ENCODE peak calls at places on chromosomes 12 and 14, in nine cellular contexts. N is uterus, D is A549, O is stomach, L is heart right ventricle, G is SJSA1, I is right lobe of liver, K is tibial artery, U is mesendoderm. E is an unnamed sample. For H3K4me1, the result is how much of the 10 kb centered on the place peaks cover.

GRCh38 chr12:18320036-18320617 is 58.8 kb downstream of the PIK3C2G start:
- DNase-seq in N (no peak), D (peak), O (no peak), L (no peak), G (peak), I (no peak), K (no peak), U (peak), E (no peak)

GRCh38 chr14:50452979-50453705 is 56.5 kb upstream of the CDKL1 start:
- DNase-seq in N (no peak), D (no peak), O (no peak), L (no peak), G (no peak), I (no peak), K (no peak), U (peak), E (no peak)

GRCh38 chr14:59427653-59428578 is 37.3 kb downstream of the GPR135 start:
- DNase-seq in N (peak), D (no peak), O (no peak), L (peak), G (no peak), I (no peak), K (peak), U (no peak), E (no peak)

GRCh38 chr12:132840536-132840935 is 11.9 kb upstream of the GOLGA3 start:
- DNase-seq in N (no peak), D (no peak), O (no peak), L (no peak), G (no peak), I (no peak), K (no peak), U (no peak), E (no peak)

GRCh38 chr12:108594-108993 is 42.0 kb downstream of the IQSEC3 start:
- DNase-seq in N (no peak), D (no peak), O (peak), L (peak), G (no peak), I (peak), K (no peak), U (no peak), E (no peak)

GRCh38 chr14:21505009-21505553 is 6.1 kb downstream of the METTL3 start:
- DNase-seq in N (no peak), D (no peak), O (no peak), L (no peak), G (no peak), I (no peak), K (no peak), U (no peak), E (no peak)

GRCh38 chr12:6090786-6091185 is 33.7 kb downstream of the VWF start:
- DNase-seq in N (peak), D (no peak), O (no peak), L (peak), G (no peak), I (peak), K (peak), U (no peak), E (no peak)

GRCh38 chr14:78946949-78947348 is 776.8 kb downstream of the NRXN3 start:
- DNase-seq in N (no peak), D (no peak), O (no peak), L (no peak), G (no peak), I (no peak), K (no peak), U (peak), E (no peak)

GRCh38 chr14:28142400-28143015 is 624.1 kb upstream of the FOXG1 start:
- DNase-seq in N (no peak), D (peak), O (no peak), L (no peak), G (no peak), I (no peak), K (no peak), U (peak), E (no peak)

GRCh38 chr14:54730156-54730961 is 163.4 kb downstream of the SAMD4A start:
- DNase-seq in N (peak), D (peak), O (no peak), L (no peak), G (no peak), I (no peak), K (no peak), U (no peak), E (no peak)

GRCh38 chr12:108752387-108752786 is 21.1 kb upstream of the CORO1C start:
- DNase-seq in N (peak), D (no peak), O (no peak), L (no peak), G (no peak), I (no peak), K (no peak), U (no peak), E (no peak)

GRCh38 chr14:21300892-21301291 is 21.0 kb downstream of the RPGRIP1 start:
- DNase-seq in N (no peak), D (no peak), O (peak), L (peak), G (no peak), I (no peak), K (no peak), U (peak), E (no peak)

GRCh38 chr12:6606331-6607131 is 648 bp downstream of the CHD4 start:
- DNase-seq in N (peak), D (peak), O (peak), L (peak), G (peak), I (peak), K (peak), U (peak), E (peak)

GRCh38 chr12:41061189-41061588 is 126.9 kb upstream of the PDZRN4 start:
- DNase-seq in N (no peak), D (no peak), O (no peak), L (no peak), G (no peak), I (peak), K (no peak), U (peak), E (no peak)

GRCh38 chr12:71129364-71129763 is 28.4 kb downstream of the TSPAN8 start:
- DNase-seq in N (no peak), D (no peak), O (no peak), L (no peak), G (no peak), I (no peak), K (no peak), U (no peak), E (no peak)

GRCh38 chr12:119843100-119843499 is 34.0 kb downstream of the CIT start:
- DNase-seq in N (no peak), D (no peak), O (no peak), L (no peak), G (no peak), I (no peak), K (no peak), U (no peak), E (no peak)

GRCh38 chr14:34792593-34792992 is 78.2 kb upstream of the CFL2 start:
- DNase-seq in N (no peak), D (no peak), O (no peak), L (no peak), G (no peak), I (no peak), K (no peak), U (no peak), E (no peak)

GRCh38 chr12:3130053-3130805 is 53.0 kb downstream of the TSPAN9 start:
- DNase-seq in N (no peak), D (no peak), O (no peak), L (no peak), G (no peak), I (peak), K (no peak), U (no peak), E (no peak)

GRCh38 chr12:56626691-56627090 is 3.4 kb downstream of the BAZ2A start:
- DNase-seq in N (no peak), D (no peak), O (no peak), L (no peak), G (no peak), I (no peak), K (no peak), U (no peak), E (no peak)

GRCh38 chr12:56616924-56617323 is 13.2 kb downstream of the BAZ2A start:
- DNase-seq in N (no peak), D (no peak), O (no peak), L (no peak), G (no peak), I (no peak), K (no peak), U (no peak), E (no peak)

GRCh38 chr12:56622535-56622934 is 7.6 kb downstream of the BAZ2A start:
- DNase-seq in N (no peak), D (no peak), O (no peak), L (no peak), G (no peak), I (no peak), K (no peak), U (no peak), E (no peak)
- H3K4me1 ChIP-seq in N (under half), D (under half), O (half or more), L (half or more), G (under half), I (under half), K (half or more), U (under half), E (half or more)

GRCh38 chr12:9111525-9111924 is 4.2 kb downstream of the A2M start:
- DNase-seq in N (no peak), D (no peak), O (no peak), L (no peak), G (no peak), I (no peak), K (no peak), U (no peak), E (no peak)

GRCh38 chr12:9113296-9113986 is 2.3 kb downstream of the A2M start:
- DNase-seq in N (no peak), D (no peak), O (no peak), L (no peak), G (no peak), I (no peak), K (no peak), U (no peak), E (no peak)

GRCh38 chr12:9109737-9110491 is 5.8 kb downstream of the A2M start:
- DNase-seq in N (no peak), D (no peak), O (no peak), L (no peak), G (no peak), I (no peak), K (no peak), U (no peak), E (no peak)

GRCh38 chr12:9113987-9114309 is 1.8 kb downstream of the A2M start:
- DNase-seq in N (no peak), D (no peak), O (no peak), L (no peak), G (no peak), I (no peak), K (no peak), U (no peak), E (no peak)

GRCh38 chr12:9112076-9112853 is 3.5 kb downstream of the A2M start:
- DNase-seq in N (no peak), D (no peak), O (no peak), L (no peak), G (no peak), I (no peak), K (no peak), U (no peak), E (no peak)
- H3K4me3 ChIP-seq in N (no peak), D (no peak), O (no peak), L (no peak), G (no peak), I (no peak), K (peak), U (no peak), E (no peak)

GRCh38 chr14:68589447-68590232 is 203.2 kb downstream of the ZFP36L1 start:
- DNase-seq in N (peak), D (no peak), O (no peak), L (peak), G (no peak), I (no peak), K (peak), U (no peak), E (no peak)

GRCh38 chr14:68592948-68593347 is 199.9 kb downstream of the ZFP36L1 start:
- DNase-seq in N (no peak), D (no peak), O (no peak), L (no peak), G (no peak), I (peak), K (no peak), U (no peak), E (no peak)

GRCh38 chr14:68591786-68592185 is 201.1 kb downstream of the ZFP36L1 start:
- DNase-seq in N (no peak), D (no peak), O (no peak), L (no peak), G (no peak), I (peak), K (no peak), U (no peak), E (no peak)

GRCh38 chr14:68593806-68594536 is 198.9 kb downstream of the ZFP36L1 start:
- DNase-seq in N (peak), D (peak), O (no peak), L (no peak), G (no peak), I (peak), K (no peak), U (no peak), E (no peak)

GRCh38 chr14:68590233-68590535 is 202.7 kb downstream of the ZFP36L1 start:
- DNase-seq in N (no peak), D (no peak), O (no peak), L (no peak), G (no peak), I (no peak), K (no peak), U (no peak), E (no peak)
- H3K4me1 ChIP-seq in N (under half), D (under half), O (half or more), L (under half), G (under half), I (under half), K (under half), U (under half), E (under half)

DNA sequence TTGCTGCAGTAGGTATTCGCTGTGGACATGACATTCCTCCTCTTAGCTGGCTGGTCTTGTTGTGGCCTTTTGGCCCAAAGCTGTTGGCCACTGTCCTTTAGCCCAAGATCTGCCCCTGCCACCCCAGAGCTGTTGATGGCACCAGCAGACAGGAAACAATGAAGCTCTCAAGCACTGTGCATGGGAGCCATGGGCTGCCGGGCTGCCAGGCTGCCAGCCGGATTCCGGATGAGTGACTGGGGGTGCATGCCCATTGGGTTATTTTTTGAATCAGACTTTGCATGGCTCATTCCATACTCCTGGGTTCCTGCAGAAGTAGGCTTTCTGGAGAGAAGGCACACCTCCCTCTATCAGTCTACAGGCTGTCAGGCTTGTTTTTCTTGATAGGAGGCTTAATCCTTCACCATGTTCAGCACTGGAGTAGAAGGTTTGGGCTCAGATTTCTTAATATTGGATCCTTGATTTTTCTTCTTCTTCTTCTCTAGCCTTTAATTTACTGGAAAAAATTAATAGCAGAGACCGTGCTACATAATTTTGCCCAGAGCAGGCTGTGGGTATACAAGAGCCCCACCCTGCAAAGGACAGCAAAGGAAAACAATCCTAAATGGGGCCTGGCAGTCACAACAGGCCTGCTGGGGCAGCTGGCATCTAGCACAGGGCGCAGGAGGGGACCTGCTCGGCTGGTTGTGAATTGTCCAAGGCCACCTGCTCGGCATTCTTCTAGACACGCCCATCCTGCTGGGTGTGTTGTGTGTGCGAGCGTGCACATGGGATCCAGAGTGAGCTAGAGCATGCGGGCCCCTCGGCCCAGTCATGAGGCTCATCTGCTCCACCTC is 32.2 kb downstream of the MAX start:
- DNase-seq in N (no peak), D (no peak), O (peak), L (no peak), G (no peak), I (no peak), K (no peak), U (no peak), E (peak)
- H3K4me3 ChIP-seq in N (no peak), D (no peak), O (no peak), L (no peak), G (no peak), I (no peak), K (no peak), U (no peak), E (no peak)

DNA sequence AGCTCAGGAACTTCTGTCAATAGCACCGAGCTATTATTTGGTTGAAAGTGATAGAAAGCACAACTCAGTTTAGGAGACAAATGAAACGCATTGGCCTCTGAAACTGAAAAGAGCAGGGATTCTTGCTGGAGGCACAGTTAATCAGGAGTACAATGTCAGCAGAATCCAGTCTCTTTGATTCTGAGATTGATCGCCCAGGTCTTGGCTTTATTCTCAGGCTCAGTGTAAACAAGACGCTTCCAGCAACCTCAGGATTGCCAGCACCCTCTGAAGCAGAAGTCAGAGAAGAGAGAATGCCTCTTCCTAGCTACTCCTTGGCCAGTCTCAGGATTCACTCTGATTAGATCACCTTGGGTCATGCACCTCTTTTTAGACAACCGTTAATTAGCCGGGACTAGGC is 11.8 kb upstream of the OTUB2 start:
- DNase-seq in N (no peak), D (no peak), O (no peak), L (no peak), G (no peak), I (no peak), K (no peak), U (no peak), E (no peak)
- H3K4me1 ChIP-seq in N (under half), D (under half), O (under half), L (under half), G (under half), I (under half), K (under half), U (under half), E (under half)

GRCh38 chr12:64779349-64779974 is 20.3 kb upstream of the GNS start:
- DNase-seq in N (no peak), D (no peak), O (no peak), L (no peak), G (no peak), I (no peak), K (no peak), U (no peak), E (no peak)
- H3K4me3 ChIP-seq in N (no peak), D (no peak), O (no peak), L (no peak), G (no peak), I (no peak), K (no peak), U (no peak), E (no peak)

GRCh38 chr12:44174053-44174452 is 338.2 kb downstream of the TMEM117 start:
- DNase-seq in N (no peak), D (no peak), O (no peak), L (no peak), G (no peak), I (no peak), K (no peak), U (no peak), E (no peak)
- H3K4me1 ChIP-seq in N (under half), D (under half), O (under half), L (under half), G (under half), I (under half), K (under half), U (under half), E (under half)

GRCh38 chr14:41605550-41606248 is 977 bp upstream of the LRFN5 start:
- DNase-seq in N (peak), D (no peak), O (no peak), L (no peak), G (no peak), I (no peak), K (no peak), U (peak), E (no peak)
- H3K4me3 ChIP-seq in N (peak), D (no peak), O (peak), L (peak), G (no peak), I (no peak), K (peak), U (peak), E (peak)

GRCh38 chr12:28771961-28772360 is 377.1 kb upstream of the FAR2 start:
- DNase-seq in N (no peak), D (no peak), O (no peak), L (no peak), G (no peak), I (no peak), K (no peak), U (no peak), E (no peak)
- H3K4me1 ChIP-seq in N (under half), D (under half), O (under half), L (under half), G (under half), I (under half), K (under half), U (under half), E (under half)